ENCODE peak calls at places on chromosomes 7 and 10, in seven cellular contexts. G is fibroblast of lung, A is RWPE2, T is hepatocyte, O is GM12878, P is uterus, H is aorta. J is an unnamed sample. For H3K27me3, the result is how much of the 10 kb centered on the place peaks cover.

GRCh38 chr10:36195364-36195763 is 553.3 kb upstream of the FZD8 start:
- DNase-seq in G (no peak), A (no peak), T (no peak), O (no peak), P (no peak), H (no peak), J (no peak)

GRCh38 chr7:117110480-117111315 is 157.4 kb downstream of the ST7 start:
- DNase-seq in G (no peak), A (no peak), T (peak), O (peak), P (no peak), H (no peak), J (no peak)

GRCh38 chr10:69789164-69789576 is 12.5 kb upstream of the COL13A1 start:
- DNase-seq in G (no peak), A (no peak), T (no peak), O (no peak), P (no peak), H (no peak), J (no peak)

GRCh38 chr10:32237644-32238345 is 109.2 kb downstream of the EPC1 start:
- DNase-seq in G (peak), A (no peak), T (no peak), O (no peak), P (no peak), H (no peak), J (no peak)

GRCh38 chr7:74627699-74628411 is 29.7 kb upstream of the GTF2I start:
- DNase-seq in G (peak), A (no peak), T (peak), O (no peak), P (no peak), H (no peak), J (peak)

GRCh38 chr10:94123253-94123995 is 129.7 kb downstream of the PLCE1 start:
- DNase-seq in G (peak), A (no peak), T (peak), O (no peak), P (no peak), H (no peak), J (no peak)

GRCh38 chr10:121243899-121244241 is 354.4 kb downstream of the FGFR2 start:
- DNase-seq in G (no peak), A (no peak), T (no peak), O (no peak), P (no peak), H (no peak), J (no peak)

GRCh38 chr10:10551595-10551994 is 466.1 kb upstream of the CELF2 start:
- DNase-seq in G (no peak), A (no peak), T (peak), O (no peak), P (no peak), H (no peak), J (no peak)

GRCh38 chr10:44046605-44047004 is 338.3 kb downstream of the CXCL12 start:
- DNase-seq in G (peak), A (no peak), T (peak), O (no peak), P (no peak), H (no peak), J (no peak)

GRCh38 chr7:83701744-83702143 is 52.8 kb upstream of the SEMA3E start:
- DNase-seq in G (no peak), A (no peak), T (no peak), O (no peak), P (no peak), H (no peak), J (no peak)

GRCh38 chr10:95445837-95446347 is 115.3 kb downstream of the SORBS1 start:
- DNase-seq in G (peak), A (no peak), T (peak), O (no peak), P (peak), H (peak), J (peak)

GRCh38 chr10:71072146-71072819 is 140.1 kb upstream of the UNC5B start:
- DNase-seq in G (no peak), A (no peak), T (no peak), O (no peak), P (no peak), H (peak), J (no peak)

GRCh38 chr10:6721964-6722615 is 142.0 kb upstream of the PRKCQ start:
- DNase-seq in G (peak), A (peak), T (no peak), O (no peak), P (no peak), H (no peak), J (no peak)

GRCh38 chr10:115844592-115844991 is 428.4 kb downstream of the GFRA1 start:
- DNase-seq in G (peak), A (no peak), T (peak), O (no peak), P (no peak), H (no peak), J (no peak)

GRCh38 chr7:107959527-107959898 is 43.4 kb downstream of the LAMB1 start:
- DNase-seq in G (no peak), A (no peak), T (no peak), O (no peak), P (no peak), H (no peak), J (no peak)

GRCh38 chr7:26237035-26237807 is 35.7 kb downstream of the CBX3 start:
- DNase-seq in G (peak), A (no peak), T (no peak), O (no peak), P (no peak), H (no peak), J (no peak)

GRCh38 chr10:13670311-13670710 is 83.5 kb downstream of the PRPF18 start:
- DNase-seq in G (no peak), A (no peak), T (no peak), O (no peak), P (no peak), H (no peak), J (no peak)

GRCh38 chr10:74282853-74283205 is 131.8 kb downstream of the ADK start:
- DNase-seq in G (peak), A (no peak), T (no peak), O (no peak), P (no peak), H (no peak), J (no peak)

GRCh38 chr10:70145166-70145665 is 1.3 kb downstream of the TYSND1 start:
- DNase-seq in G (no peak), A (no peak), T (no peak), O (no peak), P (peak), H (peak), J (no peak)

GRCh38 chr10:42868530-42868929 is 85.9 kb downstream of the BMS1 start:
- DNase-seq in G (no peak), A (no peak), T (no peak), O (no peak), P (no peak), H (no peak), J (no peak)

GRCh38 chr7:1601956-1602355 is 32.1 kb upstream of the PSMG3 start:
- DNase-seq in G (no peak), A (no peak), T (no peak), O (no peak), P (no peak), H (no peak), J (no peak)

GRCh38 chr10:131706476-131706875 is 194.3 kb upstream of the PPP2R2D start:
- DNase-seq in G (no peak), A (no peak), T (no peak), O (no peak), P (no peak), H (no peak), J (no peak)

GRCh38 chr10:36671607-36672006 is 453.8 kb upstream of the ANKRD30A start:
- DNase-seq in G (peak), A (no peak), T (no peak), O (no peak), P (no peak), H (no peak), J (no peak)

GRCh38 chr7:80410081-80410480 is 101.8 kb downstream of the GNAT3 start:
- DNase-seq in G (peak), A (no peak), T (no peak), O (no peak), P (no peak), H (no peak), J (no peak)

GRCh38 chr7:81470084-81470723 is 299.6 kb downstream of the HGF start:
- DNase-seq in G (peak), A (no peak), T (peak), O (no peak), P (peak), H (peak), J (peak)

GRCh38 chr7:115631782-115632181 is 398.8 kb downstream of the TFEC start:
- DNase-seq in G (no peak), A (no peak), T (peak), O (no peak), P (no peak), H (no peak), J (no peak)

GRCh38 chr7:117435475-117436043 is 8.3 kb upstream of the ASZ1 start:
- DNase-seq in G (peak), A (no peak), T (peak), O (peak), P (no peak), H (no peak), J (no peak)

GRCh38 chr10:46556515-46557318 is at the start of gene GPRIN2:
- DNase-seq in G (no peak), A (peak), T (peak), O (no peak), P (peak), H (peak), J (peak)

GRCh38 chr7:111029574-111030357 is 61.2 kb upstream of the LRRN3 start:
- DNase-seq in G (peak), A (no peak), T (peak), O (peak), P (no peak), H (no peak), J (no peak)

GRCh38 chr7:48170506-48170905 is 752 bp upstream of the ABCA13 start:
- DNase-seq in G (no peak), A (no peak), T (no peak), O (no peak), P (no peak), H (no peak), J (no peak)

GRCh38 chr7:72441791-72442190 is 29.7 kb upstream of the CALN1 start:
- DNase-seq in G (no peak), A (no peak), T (no peak), O (no peak), P (no peak), H (no peak), J (no peak)

GRCh38 chr7:86479144-86479543 is 164.6 kb upstream of the GRM3 start:
- DNase-seq in G (no peak), A (no peak), T (no peak), O (no peak), P (no peak), H (no peak), J (no peak)

GRCh38 chr10:86440874-86441838 is 74.6 kb upstream of the GRID1 start:
- DNase-seq in G (peak), A (no peak), T (peak), O (no peak), P (no peak), H (no peak), J (no peak)

GRCh38 chr7:92875719-92876118 is 39.3 kb upstream of the CDK6 start:
- DNase-seq in G (peak), A (no peak), T (no peak), O (no peak), P (no peak), H (no peak), J (no peak)

GRCh38 chr10:30284860-30285594 is 64.1 kb downstream of the MTPAP start:
- DNase-seq in G (peak), A (no peak), T (peak), O (peak), P (no peak), H (no peak), J (no peak)

GRCh38 chr7:152868122-152869040 is 108.8 kb downstream of the ACTR3B start:
- DNase-seq in G (no peak), A (no peak), T (no peak), O (no peak), P (no peak), H (no peak), J (no peak)

GRCh38 chr10:86139066-86139657 is 227.4 kb downstream of the GRID1 start:
- DNase-seq in G (no peak), A (no peak), T (peak), O (no peak), P (no peak), H (peak), J (no peak)

GRCh38 chr7:49852619-49853462 is 79.4 kb downstream of the VWC2 start:
- DNase-seq in G (peak), A (no peak), T (peak), O (no peak), P (peak), H (no peak), J (no peak)

GRCh38 chr10:79905322-79906314 is 43.3 kb downstream of the SFTPD start:
- DNase-seq in G (peak), A (no peak), T (peak), O (no peak), P (no peak), H (no peak), J (no peak)

GRCh38 chr7:151820486-151821105 is 56.3 kb downstream of the PRKAG2 start:
- DNase-seq in G (no peak), A (no peak), T (no peak), O (no peak), P (no peak), H (peak), J (peak)
- H3K27me3 ChIP-seq in G (under half), A (under half), T (under half), O (under half), P (under half), H (under half), J (under half)

DNA sequence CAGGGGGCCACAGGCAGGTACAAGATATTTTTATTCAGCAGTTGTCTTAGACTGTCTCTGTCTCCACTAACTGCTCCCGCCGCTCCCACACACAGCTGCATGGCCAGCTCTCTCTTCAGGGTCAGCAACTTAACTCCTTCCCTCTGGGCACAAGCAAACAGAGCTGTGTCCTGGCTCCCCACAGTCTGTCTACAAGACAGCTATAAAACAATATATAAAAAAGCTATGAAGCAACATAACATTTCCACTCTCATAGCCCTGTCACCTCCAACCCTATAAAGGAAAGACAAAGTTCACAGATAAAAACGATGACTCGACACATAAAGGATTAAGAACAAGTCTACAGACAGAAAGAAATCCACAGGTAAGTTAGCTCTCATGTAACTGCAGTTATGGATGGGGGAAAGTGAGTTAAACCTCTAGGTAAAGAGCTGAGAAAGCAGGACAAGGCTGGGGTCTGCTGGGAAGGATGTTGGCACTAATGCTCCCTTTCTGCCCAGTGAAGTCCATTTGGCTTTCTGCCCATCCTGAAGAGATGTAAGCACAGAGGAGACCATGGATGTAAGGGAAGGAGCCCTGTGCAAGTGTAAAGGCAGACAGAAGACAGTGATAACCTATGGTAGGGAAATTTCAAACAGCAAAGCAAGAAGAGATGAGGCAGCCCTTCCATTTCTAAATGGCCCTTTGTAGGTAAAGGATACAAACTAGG is 27.0 kb downstream of the RAPGEF5 start:
- DNase-seq in G (no peak), A (no peak), T (peak), O (no peak), P (no peak), H (no peak), J (no peak)
- H3K27ac ChIP-seq in G (no peak), A (no peak), T (peak), O (no peak), P (no peak), H (no peak), J (no peak)

GRCh38 chr10:117553171-117553814 is 10.7 kb downstream of the EMX2 start:
- DNase-seq in G (no peak), A (no peak), T (no peak), O (no peak), P (peak), H (peak), J (no peak)
- H3K27me3 ChIP-seq in G (under half), A (half or more), T (half or more), O (under half), P (under half), H (under half), J (half or more)

GRCh38 chr10:5549462-5550249 is 24.9 kb downstream of the CALML3 start:
- DNase-seq in G (no peak), A (no peak), T (no peak), O (no peak), P (no peak), H (peak), J (peak)
- H3K27ac ChIP-seq in G (peak), A (peak), T (peak), O (no peak), P (no peak), H (peak), J (no peak)

GRCh38 chr7:155488483-155489127 is 30.7 kb downstream of the EN2 start:
- DNase-seq in G (no peak), A (no peak), T (no peak), O (no peak), P (no peak), H (peak), J (no peak)
- H3K27me3 ChIP-seq in G (under half), A (under half), T (half or more), O (under half), P (under half), H (under half), J (under half)

GRCh38 chr7:133697585-133697984 is 429.6 kb upstream of the LRGUK start:
- DNase-seq in G (no peak), A (no peak), T (no peak), O (no peak), P (no peak), H (no peak), J (no peak)
- H3K27ac ChIP-seq in G (no peak), A (no peak), T (no peak), O (no peak), P (no peak), H (no peak), J (no peak)

J was measured in lower lobe of right lung.